ENCODE peak calls at places on chromosomes 16 and 17, in nine cellular contexts. K is K562, U is gastrocnemius medialis, F is A549, G is heart left ventricle, R is HCT116, E is right lobe of liver, A is GM12878, H is HepG2. V is an unnamed sample.

GRCh38 chr17:64157669-64158180 is 27.8 kb upstream of the ERN1 start:
- ATAC-seq in U (no peak), A (no peak), H (no peak), E (no peak), R (peak; percentile 54), F (no peak), K (no peak), G (no peak), V (no peak)

GRCh38 chr17:78434455-78435329 is 56.2 kb downstream of the PGS1 start:
- ATAC-seq in K (peak; percentile 30), U (no peak), R (no peak), F (peak; percentile 8), H (peak; percentile 3), E (no peak), G (no peak), A (no peak), V (no peak)

GRCh38 chr16:80992676-80993292 is 13.9 kb downstream of the CMC2 start:
- ATAC-seq in H (no peak), G (no peak), K (peak; percentile 12), R (no peak), A (no peak), U (no peak), F (no peak), E (no peak), V (no peak)

GRCh38 chr17:58401287-58401686 is 16.0 kb downstream of the RNF43 start:
- ATAC-seq in E (no peak), A (no peak), G (no peak), H (no peak), F (no peak), U (no peak), K (no peak), R (no peak), V (no peak)

GRCh38 chr17:8155341-8156173 is 3.4 kb upstream of the PER1 start:
- ATAC-seq in K (no peak), H (no peak), A (no peak), F (no peak), U (no peak), E (no peak), G (no peak), R (no peak), V (no peak)

GRCh38 chr17:33987162-33987561 is 267.9 kb upstream of the CCL2 start:
- ATAC-seq in K (no peak), H (no peak), R (no peak), F (no peak), G (no peak), U (peak; percentile 27), E (no peak), A (no peak), V (no peak)

GRCh38 chr17:18037482-18037881 is 1.5 kb downstream of the ATPAF2 start:
- ATAC-seq in K (no peak), E (no peak), H (no peak), G (no peak), F (no peak), U (no peak), A (no peak), R (no peak), V (no peak)

GRCh38 chr16:88421301-88421700 is 31.8 kb upstream of the ZFPM1 start:
- ATAC-seq in A (no peak), U (no peak), G (no peak), E (no peak), R (no peak), H (no peak), K (no peak), F (no peak), V (no peak)

DNA sequence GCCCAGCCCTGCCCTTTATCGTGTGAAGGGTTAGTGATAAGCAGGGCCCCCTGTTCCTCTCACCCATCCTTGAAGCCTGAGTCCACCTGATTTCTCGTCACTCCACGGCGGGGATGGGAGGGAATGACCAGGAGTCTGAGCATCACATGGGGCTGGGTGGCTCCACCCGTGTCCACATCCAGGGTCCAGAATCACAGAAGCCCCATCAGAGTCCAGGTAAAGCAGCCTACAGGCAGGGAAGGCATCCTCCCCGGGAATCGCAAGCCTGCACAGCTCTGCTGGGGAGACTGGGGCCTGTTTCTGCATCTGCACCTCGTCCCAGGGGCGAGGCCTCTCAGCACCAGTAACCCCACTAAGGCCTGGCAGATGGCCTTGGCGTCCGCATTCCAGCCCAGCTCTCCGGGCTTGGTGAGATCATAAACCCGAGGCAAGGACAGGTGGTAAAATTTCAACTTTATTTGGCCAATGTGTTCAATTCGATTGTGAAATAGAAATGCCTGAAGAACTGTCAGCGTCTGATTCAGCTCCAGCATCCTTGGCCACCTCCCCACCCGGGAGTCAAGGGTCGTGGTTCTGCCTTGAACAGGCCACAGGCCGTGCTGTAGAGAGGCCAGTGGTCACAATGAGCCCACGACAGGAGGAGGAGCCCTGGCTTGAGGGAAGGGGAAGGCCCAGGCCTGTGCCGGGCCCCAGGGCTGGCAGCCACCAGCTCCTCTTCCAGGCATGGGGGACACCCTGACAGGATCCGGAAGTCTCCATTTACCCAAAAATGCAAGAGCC is 8.1 kb upstream of the PPP1R27 start:
- ATAC-seq in R (peak; percentile 13), F (no peak), U (peak; percentile 3), H (no peak), A (peak; percentile 14), K (peak; percentile 39), G (no peak), E (peak; percentile 66), V (peak; percentile 60)
- TF ChIP-seq POLR2A in R (no peak), F (no peak), U (no peak), H (peak; percentile 64), A (peak; percentile 68), K (peak; percentile 72), G (no peak), E (peak; percentile 31), V (no peak)

DNA sequence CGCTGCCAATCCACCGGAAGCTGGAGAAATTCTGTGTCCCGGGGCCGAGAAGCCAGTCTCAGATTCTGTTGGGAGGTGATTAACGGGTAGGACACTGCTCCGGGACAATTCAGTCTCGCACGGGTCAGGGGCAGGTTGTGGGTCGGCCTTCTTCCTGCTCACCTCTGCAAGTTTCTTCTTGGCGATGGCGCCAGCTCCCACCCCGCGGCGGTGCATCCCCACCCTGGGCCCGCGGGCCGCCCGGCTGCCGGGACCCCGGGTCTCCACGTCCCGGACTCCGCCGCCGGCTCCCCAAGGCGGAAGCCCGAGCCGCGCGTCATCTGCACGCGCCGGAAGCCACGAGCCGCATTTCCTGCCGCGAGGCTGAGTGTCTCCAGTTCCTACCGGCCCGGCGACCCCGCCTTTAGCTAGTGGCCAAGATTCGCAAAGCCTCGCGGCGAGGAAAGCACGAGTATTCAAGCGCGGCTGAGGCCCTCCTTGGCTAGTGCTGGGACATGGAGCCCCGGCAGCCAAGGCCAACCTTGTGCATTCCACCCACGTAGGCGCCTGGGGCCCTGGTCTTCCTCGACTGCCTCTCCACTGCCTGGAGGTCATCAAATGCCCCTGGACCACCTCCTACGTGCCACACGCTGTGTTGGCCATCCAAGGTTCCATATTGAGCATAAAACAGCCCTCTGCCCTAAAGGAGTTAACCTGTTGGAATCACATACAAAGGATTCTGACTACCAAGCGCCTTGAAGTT is at the start of gene SNF8:
- ATAC-seq in G (peak; percentile 98), K (peak; percentile 96), U (peak; percentile 90), H (peak; percentile 97), A (peak; percentile 97), R (peak; percentile 91), E (peak; percentile 94), F (peak; percentile 98), V (peak; percentile 95)
- TF ChIP-seq POLR2A in G (peak; percentile 84), K (peak; percentile 90), U (peak; percentile 79), H (peak; percentile 92), A (peak; percentile 95), R (peak; percentile 68), E (peak; percentile 77), F (peak; percentile 72), V (peak; percentile 79)

GRCh38 chr16:9094008-9094846 is 2.8 kb downstream of the HAPSTR1 start:
- ATAC-seq in R (no peak), F (no peak), U (no peak), H (no peak), E (no peak), K (no peak), A (no peak), G (no peak), V (no peak)

GRCh38 chr16:9090960-9091866 is at the start of gene HAPSTR1:
- ATAC-seq in R (peak; percentile 93), G (peak; percentile 97), H (peak; percentile 94), F (peak; percentile 89), E (peak; percentile 96), K (peak; percentile 93), A (peak; percentile 93), U (peak; percentile 91), V (peak; percentile 98)

GRCh38 chr16:9091867-9092281 is 430 bp downstream of the HAPSTR1 start:
- ATAC-seq in U (peak; percentile 30), F (peak; percentile 60), E (no peak), R (peak; percentile 25), H (peak; percentile 10), A (peak; percentile 6), K (peak; percentile 4), G (no peak), V (peak; percentile 10)

GRCh38 chr16:9092963-9093477 is 1.6 kb downstream of the HAPSTR1 start:
- ATAC-seq in A (peak; percentile 4), E (no peak), G (no peak), H (peak; percentile 5), F (no peak), R (no peak), U (no peak), K (peak; percentile 1), V (no peak)

DNA sequence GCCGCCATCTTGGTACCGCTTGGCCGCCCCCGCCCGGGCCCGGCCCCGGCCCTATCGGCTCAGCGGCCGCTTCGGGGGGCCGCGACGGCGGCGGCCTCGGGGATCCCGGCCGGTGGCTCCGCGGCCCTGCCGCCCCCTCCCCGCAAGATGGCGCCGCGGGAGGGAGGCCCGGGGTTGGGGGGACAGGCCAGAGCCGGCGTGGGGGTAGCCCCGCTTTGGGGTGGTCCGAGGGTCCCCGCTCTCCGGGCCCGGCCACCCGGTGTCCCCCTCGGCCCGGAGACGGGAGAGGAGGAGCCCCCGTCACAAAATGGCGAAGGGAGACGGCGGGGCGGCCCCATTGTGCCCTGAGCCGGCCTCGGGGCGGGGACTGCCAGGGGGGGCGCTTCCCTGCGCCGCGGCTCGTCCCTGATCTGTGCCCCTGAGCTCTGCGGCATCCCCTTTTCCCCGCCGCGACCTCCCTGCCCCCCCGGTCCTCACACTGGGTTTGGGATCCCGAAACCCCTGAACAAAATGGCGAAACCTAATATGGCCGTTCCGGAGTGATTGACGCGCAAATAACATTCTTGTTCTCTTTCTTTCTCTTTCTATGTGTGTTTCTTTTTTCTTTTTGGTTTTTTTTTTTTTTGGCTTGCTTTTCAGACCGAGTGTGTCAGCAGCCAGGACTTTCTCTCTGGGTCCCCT is 978 bp downstream of the HAPSTR1 start:
- ATAC-seq in F (peak; percentile 17), R (peak; percentile 15), H (peak; percentile 17), K (peak; percentile 5), G (peak; percentile 3), U (peak; percentile 8), E (peak; percentile 3), A (peak; percentile 20), V (no peak)
- TF ChIP-seq POLR2A in F (no peak), R (no peak), H (no peak), K (peak; percentile 44), G (no peak), U (no peak), E (no peak), A (no peak), V (no peak)

GRCh38 chr16:89491238-89491869 is 993 bp upstream of the ANKRD11 start:
- ATAC-seq in K (no peak), U (peak; percentile 26), R (no peak), F (peak; percentile 14), H (peak; percentile 39), A (peak; percentile 10), E (no peak), G (no peak), V (no peak)

GRCh38 chr16:89489040-89489721 is 1.2 kb downstream of the ANKRD11 start:
- ATAC-seq in U (peak; percentile 45), F (peak; percentile 55), A (peak; percentile 42), H (peak; percentile 2), K (peak; percentile 61), G (peak; percentile 64), R (peak; percentile 23), E (peak; percentile 49), V (peak; percentile 58)

GRCh38 chr16:89489731-89490385 is 503 bp downstream of the ANKRD11 start:
- ATAC-seq in R (no peak), G (no peak), F (peak; percentile 1), E (no peak), H (no peak), A (no peak), K (no peak), U (no peak), V (no peak)

GRCh38 chr16:89491974-89492687 is 1.8 kb upstream of the ANKRD11 start:
- ATAC-seq in F (no peak), G (no peak), E (no peak), H (no peak), U (no peak), R (no peak), A (no peak), K (peak; percentile 37), V (no peak)

GRCh38 chr16:89490386-89491237 is at the start of gene ANKRD11:
- ATAC-seq in U (peak; percentile 93), G (peak; percentile 99), H (peak; percentile 93), E (peak; percentile 98), F (peak; percentile 93), A (peak; percentile 84), R (peak; percentile 96), K (peak; percentile 92), V (peak; percentile 98)
- TF ChIP-seq POLR2A in U (peak; percentile 98), G (peak; percentile 85), H (peak; percentile 91), E (peak; percentile 97), F (peak; percentile 74), A (peak; percentile 86), R (peak; percentile 49), K (peak; percentile 78), V (peak; percentile 95)